ENCODE peak calls at places on chromosome 22, in five cellular contexts. W is upper lobe of right lung, I is sigmoid colon, C is ovary, E is pancreas. N is an unnamed sample. For H3K4me1, the result is how much of the 10 kb centered on the place peaks cover.

GRCh38 chr22:37267661-37268413 is 14.5 kb upstream of the CYTH4 start:
- DNase-seq in W (peak), I (no peak), C (no peak), E (no peak), N (no peak)

GRCh38 chr22:23036684-23037428 is 33.5 kb upstream of the GNAZ start:
- DNase-seq in C (no peak), I (no peak), E (no peak), W (no peak), N (no peak)

GRCh38 chr22:22583030-22583429 is 24.0 kb upstream of the PRAME start:
- DNase-seq in I (no peak), C (no peak), E (no peak), W (no peak), N (no peak)

GRCh38 chr22:44497218-44497903 is 672 bp downstream of the RTL6 start:
- DNase-seq in W (peak), I (peak), E (no peak), C (peak), N (no peak)

GRCh38 chr22:20239951-20240773 is 28.0 kb downstream of the RTN4R start:
- DNase-seq in I (no peak), W (no peak), E (no peak), C (peak), N (no peak)

GRCh38 chr22:17960695-17961442 is 63.5 kb downstream of the MICAL3 start:
- DNase-seq in I (no peak), W (no peak), E (no peak), C (no peak), N (no peak)

GRCh38 chr22:41021039-41021654 is 70.0 kb downstream of the RBX1 start:
- DNase-seq in I (peak), E (peak), C (peak), W (peak), N (no peak)

GRCh38 chr22:17318817-17319216 is 50.4 kb upstream of the CECR2 start:
- DNase-seq in E (no peak), C (no peak), I (no peak), W (no peak), N (no peak)

GRCh38 chr22:25174888-25175411 is 24.7 kb upstream of the CRYBB3 start:
- DNase-seq in I (no peak), C (no peak), W (no peak), E (no peak), N (no peak)

GRCh38 chr22:46504586-46504985 is 32.8 kb downstream of the CELSR1 start:
- DNase-seq in W (no peak), I (no peak), E (no peak), C (no peak), N (no peak)
- H3K4me1 ChIP-seq in W (under half), I (under half), E (under half), C (under half), N (under half)

GRCh38 chr22:29445508-29445907 is 7.1 kb downstream of the RFPL1 start:
- DNase-seq in E (peak), C (no peak), W (no peak), I (no peak), N (no peak)

GRCh38 chr22:29443452-29443851 is 5.1 kb downstream of the RFPL1 start:
- DNase-seq in I (no peak), C (no peak), W (no peak), E (peak), N (no peak)

GRCh38 chr22:29443861-29444431 is 5.6 kb downstream of the RFPL1 start:
- DNase-seq in W (no peak), I (no peak), C (no peak), E (peak), N (no peak)

GRCh38 chr22:29442976-29443375 is 4.6 kb downstream of the RFPL1 start:
- DNase-seq in C (no peak), E (no peak), W (no peak), I (no peak), N (no peak)
- H3K4me3 ChIP-seq in C (no peak), E (no peak), W (no peak), I (no peak), N (no peak)

GRCh38 chr22:27626675-27627443 is 174.7 kb downstream of the MN1 start:
- DNase-seq in W (no peak), I (no peak), C (no peak), E (no peak), N (no peak)
- H3K27ac ChIP-seq in W (no peak), I (no peak), C (no peak), E (no peak), N (no peak)

GRCh38 chr22:42436402-42436801 is 4.2 kb upstream of the NFAM1 start:
- DNase-seq in E (no peak), I (no peak), W (no peak), C (no peak), N (no peak)
- H3K4me1 ChIP-seq in E (under half), I (under half), W (under half), C (under half), N (under half)

GRCh38 chr22:38861927-38862326 is 10.1 kb downstream of the CBX6 start:
- DNase-seq in C (no peak), W (peak), E (no peak), I (no peak), N (no peak)

GRCh38 chr22:38862375-38863329 is 9.4 kb downstream of the CBX6 start:
- DNase-seq in W (peak), I (peak), C (peak), E (peak), N (no peak)

GRCh38 chr22:38865201-38866023 is 6.6 kb downstream of the CBX6 start:
- DNase-seq in I (peak), C (peak), E (peak), W (peak), N (no peak)

GRCh38 chr22:38864361-38865191 is 7.4 kb downstream of the CBX6 start:
- DNase-seq in E (peak), C (peak), I (peak), W (peak), N (no peak)

GRCh38 chr22:38863531-38864131 is 8.4 kb downstream of the CBX6 start:
- DNase-seq in W (peak), C (peak), E (peak), I (peak), N (no peak)
- H3K4me3 ChIP-seq in W (no peak), C (no peak), E (no peak), I (no peak), N (no peak)

DNA sequence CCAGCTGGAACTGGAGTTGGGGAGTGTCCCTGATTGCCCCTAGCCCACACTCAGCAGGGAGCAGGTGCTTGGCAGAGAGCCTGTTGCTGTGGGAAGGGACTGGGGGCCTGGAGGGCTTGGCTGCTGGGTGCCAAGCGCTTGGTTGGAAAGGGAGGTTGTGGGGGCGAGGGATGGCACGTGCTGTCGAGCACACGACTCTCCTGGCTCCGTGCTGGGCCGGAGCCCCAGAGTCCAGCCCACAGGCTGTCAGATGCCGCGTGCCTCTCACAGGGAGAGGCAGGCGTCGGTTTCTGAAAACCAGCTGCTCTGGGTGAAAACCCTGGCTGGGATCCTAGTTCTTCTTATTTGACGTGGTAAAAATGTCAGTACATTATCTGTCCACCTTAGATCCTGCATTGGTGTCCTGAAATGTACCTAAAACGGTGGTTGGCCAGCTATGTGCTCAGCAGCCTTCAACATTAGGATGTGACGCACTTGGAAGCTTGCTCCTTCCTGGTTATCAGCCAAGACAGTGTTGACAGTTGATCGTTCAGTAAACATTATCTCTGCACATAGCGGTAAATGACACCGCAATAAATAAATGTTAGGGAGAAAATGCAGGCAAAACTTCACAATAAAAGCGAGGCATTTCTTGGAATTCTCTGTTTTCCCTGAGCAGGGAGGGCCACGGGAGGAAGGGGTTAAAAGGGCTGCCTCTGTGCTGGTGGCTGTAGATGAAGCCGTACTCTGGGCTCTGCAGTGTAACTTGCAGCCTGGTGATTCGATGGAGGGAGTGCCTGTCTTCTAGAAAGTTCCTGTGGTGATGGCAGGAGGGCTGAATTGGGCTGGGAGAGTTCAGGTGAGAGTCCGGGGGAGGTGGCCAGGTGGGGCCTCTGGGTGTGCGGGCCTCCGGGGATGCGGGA is 29.2 kb downstream of the GRAMD4 start:
- DNase-seq in I (no peak), E (no peak), C (no peak), W (no peak), N (no peak)
- H3K27ac ChIP-seq in I (peak), E (no peak), C (peak), W (no peak), N (peak)

GRCh38 chr22:42639541-42640241 is 710 bp downstream of the ATP5MGL start:
- DNase-seq in C (no peak), I (no peak), E (no peak), W (no peak), N (no peak)
- H3K4me1 ChIP-seq in C (under half), I (under half), E (under half), W (under half), N (under half)

GRCh38 chr22:43198126-43198525 is 11.2 kb upstream of the TTLL12 start:
- DNase-seq in C (no peak), I (no peak), W (no peak), E (no peak), N (no peak)

GRCh38 chr22:43198936-43199335 is 12.0 kb upstream of the TTLL12 start:
- DNase-seq in E (no peak), I (no peak), C (no peak), W (no peak), N (no peak)

GRCh38 chr22:43200031-43200430 is 13.1 kb upstream of the TTLL12 start:
- DNase-seq in I (no peak), W (no peak), E (no peak), C (no peak), N (no peak)

GRCh38 chr22:43199541-43199940 is 12.6 kb upstream of the TTLL12 start:
- DNase-seq in I (no peak), E (no peak), W (no peak), C (no peak), N (no peak)

GRCh38 chr22:43197271-43197941 is 10.5 kb upstream of the TTLL12 start:
- DNase-seq in C (no peak), E (no peak), I (no peak), W (no peak), N (no peak)
- H3K4me3 ChIP-seq in C (no peak), E (no peak), I (no peak), W (no peak), N (no peak)

GRCh38 chr22:35589071-35589735 is 27.9 kb downstream of the MB start:
- DNase-seq in W (no peak), E (no peak), C (peak), I (peak), N (no peak)
- H3K27ac ChIP-seq in W (peak), E (no peak), C (no peak), I (peak), N (no peak)

N was measured in CD8-positive, alpha-beta memory T cell.